ENCODE peak calls at places on chromosomes 12 and 14, in ten cellular contexts. O, E, Q, I, R, P, T, K, B and A are unnamed samples.

GRCh38 chr12:89985935-89986334 is 277.3 kb upstream of the ATP2B1 start:
- DNase-seq in O (no peak), E (no peak), Q (no peak), I (no peak), R (no peak), P (no peak), T (no peak), K (no peak), B (no peak), A (no peak)

GRCh38 chr12:20950248-20950647 is 139.7 kb downstream of the SLCO1B3 start:
- DNase-seq in O (no peak), E (peak), Q (no peak), I (no peak), R (no peak), P (no peak), T (peak), K (no peak), B (peak), A (no peak)

GRCh38 chr12:113497709-113498108 is 26.0 kb upstream of the LHX5 start:
- DNase-seq in O (no peak), E (no peak), Q (no peak), I (no peak), R (no peak), P (no peak), T (no peak), K (no peak), B (no peak), A (no peak)

GRCh38 chr12:52670961-52671360 is 9.2 kb downstream of the KRT1 start:
- DNase-seq in O (no peak), E (no peak), Q (no peak), I (no peak), R (no peak), P (no peak), T (no peak), K (no peak), B (no peak), A (no peak)

GRCh38 chr14:37587881-37588666 is 7.0 kb downstream of the FOXA1 start:
- DNase-seq in O (no peak), E (no peak), Q (no peak), I (peak), R (peak), P (no peak), T (no peak), K (no peak), B (no peak), A (no peak)

GRCh38 chr12:51910691-51911090 is 3.4 kb downstream of the ACVRL1 start:
- DNase-seq in O (no peak), E (no peak), Q (no peak), I (no peak), R (no peak), P (peak), T (no peak), K (peak), B (no peak), A (no peak)

GRCh38 chr12:8038659-8039114 is 6.2 kb downstream of the FOXJ2 start:
- DNase-seq in O (peak), E (no peak), Q (peak), I (peak), R (peak), P (peak), T (no peak), K (peak), B (peak), A (peak)

GRCh38 chr12:117903441-117903840 is 65.3 kb downstream of the KSR2 start:
- DNase-seq in O (no peak), E (no peak), Q (no peak), I (no peak), R (no peak), P (no peak), T (no peak), K (no peak), B (no peak), A (no peak)

GRCh38 chr14:24053548-24054323 is 1.9 kb downstream of the CARMIL3 start:
- DNase-seq in O (no peak), E (no peak), Q (peak), I (no peak), R (peak), P (no peak), T (no peak), K (peak), B (no peak), A (no peak)

GRCh38 chr12:7072024-7072423 is 11.5 kb downstream of the C1S start:
- DNase-seq in O (no peak), E (no peak), Q (no peak), I (no peak), R (no peak), P (no peak), T (no peak), K (no peak), B (no peak), A (no peak)

GRCh38 chr12:60535363-60535762 is 939.5 kb downstream of the SLC16A7 start:
- DNase-seq in O (no peak), E (no peak), Q (no peak), I (no peak), R (no peak), P (no peak), T (no peak), K (no peak), B (no peak), A (no peak)

GRCh38 chr12:53754633-53755261 is 3.0 kb upstream of the CISTR start:
- DNase-seq in O (no peak), E (no peak), Q (no peak), I (no peak), R (no peak), P (no peak), T (peak), K (no peak), B (peak), A (no peak)

GRCh38 chr14:89616425-89617141 is 199.6 kb upstream of the FOXN3 start:
- DNase-seq in O (no peak), E (no peak), Q (peak), I (no peak), R (no peak), P (no peak), T (peak), K (no peak), B (peak), A (no peak)
- H3K4me3 ChIP-seq in O (no peak), E (no peak), Q (no peak), I (peak), R (no peak), P (peak), T (peak), K (no peak), B (no peak), A (no peak)

GRCh38 chr12:66767454-66768002 is 88.7 kb upstream of the GRIP1 start:
- DNase-seq in O (no peak), E (peak), Q (no peak), I (no peak), R (no peak), P (no peak), T (no peak), K (no peak), B (no peak), A (no peak)
- H3K4me3 ChIP-seq in O (no peak), E (no peak), Q (no peak), I (no peak), R (no peak), P (no peak), T (no peak), K (no peak), B (no peak), A (no peak)

DNA sequence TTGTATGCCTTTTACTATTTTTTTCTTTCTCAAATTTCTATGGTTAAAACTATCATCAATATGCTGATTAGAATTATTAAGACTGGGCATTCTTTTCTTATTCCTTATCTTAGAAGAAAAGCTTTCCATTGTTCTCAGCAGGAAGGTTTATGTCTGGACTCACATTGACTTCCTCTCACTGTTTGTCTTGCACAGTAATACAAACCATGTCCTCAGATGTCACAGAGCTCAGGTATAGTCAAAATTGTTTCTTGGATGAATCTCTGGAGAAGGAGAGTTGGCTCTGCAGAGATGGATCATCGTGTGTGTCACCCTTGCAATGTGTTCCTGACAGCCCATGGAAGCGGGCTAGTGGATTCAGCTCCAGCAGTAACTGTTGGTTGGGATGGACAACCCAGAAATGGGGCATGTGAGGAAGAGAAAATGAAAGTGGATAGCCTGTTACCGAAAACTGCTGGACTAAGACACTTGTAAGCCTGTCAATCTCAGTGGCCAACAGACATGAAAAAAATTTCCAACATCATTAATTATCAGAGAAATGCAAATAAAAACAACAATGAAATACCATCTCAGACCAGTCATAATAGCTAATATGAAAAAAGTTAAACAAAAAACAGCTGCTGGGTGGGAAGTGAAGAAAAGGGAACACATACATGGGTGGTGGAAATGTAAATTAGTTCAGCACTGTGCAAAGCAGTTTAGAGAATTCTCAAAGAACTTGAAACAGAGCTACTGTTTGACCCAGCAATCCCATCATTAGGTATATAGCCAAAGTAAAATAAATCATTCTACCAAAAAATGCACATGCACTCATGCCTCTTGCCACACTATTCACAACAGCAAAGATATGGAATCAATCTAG is 967.8 kb downstream of the TMEM121 start:
- DNase-seq in O (no peak), E (no peak), Q (no peak), I (no peak), R (no peak), P (no peak), T (no peak), K (no peak), B (no peak), A (no peak)
- H3K4me3 ChIP-seq in O (no peak), E (peak), Q (no peak), I (no peak), R (no peak), P (peak), T (no peak), K (no peak), B (no peak), A (no peak)

GRCh38 chr12:116524311-116524710 is 34.9 kb upstream of the MAP1LC3B2 start:
- DNase-seq in O (no peak), E (no peak), Q (no peak), I (no peak), R (no peak), P (no peak), T (no peak), K (no peak), B (no peak), A (no peak)
- H3K4me3 ChIP-seq in O (no peak), E (no peak), Q (no peak), I (no peak), R (no peak), P (no peak), T (no peak), K (no peak), B (no peak), A (no peak)

GRCh38 chr12:1612196-1612595 is 16.8 kb upstream of the WNT5B start:
- DNase-seq in O (no peak), E (no peak), Q (no peak), I (no peak), R (no peak), P (no peak), T (no peak), K (no peak), B (no peak), A (no peak)
- H3K4me3 ChIP-seq in O (no peak), E (no peak), Q (no peak), I (no peak), R (no peak), P (no peak), T (no peak), K (no peak), B (peak), A (no peak)

DNA sequence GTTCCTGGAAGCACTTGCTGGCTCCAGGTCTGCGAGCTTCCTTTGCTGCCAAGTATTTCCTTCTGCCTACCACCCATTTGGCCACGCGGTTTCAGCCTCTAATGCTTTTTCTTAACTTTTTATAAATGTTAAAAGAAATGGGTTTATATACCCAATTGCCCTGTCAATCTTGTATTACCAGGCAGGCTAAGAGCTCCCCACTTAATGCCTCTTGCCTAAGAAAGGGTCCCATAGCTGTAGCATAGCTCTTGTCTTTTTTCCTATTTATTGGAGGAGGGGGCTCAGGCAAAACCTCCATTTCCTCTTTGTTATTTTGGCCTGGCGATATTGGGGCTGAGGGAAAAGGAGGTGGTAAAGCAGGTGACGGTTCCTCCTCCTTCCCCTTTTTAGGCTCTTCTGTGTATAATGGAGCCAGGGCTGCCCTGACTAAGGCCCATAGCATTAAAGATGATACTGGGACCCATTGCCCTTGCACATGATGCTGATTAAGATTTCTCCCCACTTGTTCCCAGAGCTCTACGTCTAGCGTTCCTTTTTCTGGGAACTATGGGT is 21.6 kb upstream of the BLTP3B start:
- DNase-seq in O (no peak), E (no peak), Q (no peak), I (no peak), R (no peak), P (no peak), T (no peak), K (no peak), B (no peak), A (no peak)
- H3K4me3 ChIP-seq in O (no peak), E (peak), Q (no peak), I (peak), R (no peak), P (peak), T (no peak), K (no peak), B (no peak), A (peak)